ENCODE peak calls at places on chromosome 7, in four cellular contexts. Y is activated naive CD4-positive, alpha-beta T cell treated with Interleukin-2 at 50 U/mL for 16 hours; W is activated CD4-positive, alpha-beta T cell treated with anti-CD3 and anti-CD28 coated beads, Interleukin-2, amount 50 U/mL, for 48 hours; S is GM04504. I is an unnamed sample.

GRCh38 chr7:128006550-128007292 is 24.5 kb downstream of the LRRC4 start:
- DNase-seq in Y (no peak), W (no peak), S (no peak), I (no peak)

GRCh38 chr7:149872419-149873073 is 1.2 kb upstream of the ATP6V0E2 start:
- DNase-seq in Y (no peak), W (peak; percentile 63), S (peak; percentile 77), I (peak; percentile 79)

GRCh38 chr7:50321678-50322077 is 17.2 kb downstream of the IKZF1 start:
- DNase-seq in Y (peak; percentile 54), W (no peak), S (no peak), I (no peak)

GRCh38 chr7:50706469-50706937 is 76.2 kb downstream of the GRB10 start:
- DNase-seq in Y (no peak), W (no peak), S (no peak), I (no peak)

GRCh38 chr7:43593010-43593409 is 10.1 kb downstream of the STK17A start:
- DNase-seq in Y (no peak), W (no peak), S (no peak), I (no peak)

GRCh38 chr7:44398506-44398905 is 73.1 kb upstream of the CAMK2B start:
- DNase-seq in Y (no peak), W (no peak), S (no peak), I (no peak)

GRCh38 chr7:296546-296945 is 6.6 kb downstream of the FOXL3 start:
- DNase-seq in Y (no peak), W (no peak), S (no peak), I (no peak)

GRCh38 chr7:74579800-74580685 is 77.5 kb upstream of the GTF2I start:
- DNase-seq in Y (no peak), W (no peak), S (no peak), I (peak; percentile 37)

GRCh38 chr7:4713183-4713784 is 31.2 kb downstream of the FOXK1 start:
- DNase-seq in Y (no peak), W (no peak), S (peak; percentile 54), I (peak; percentile 28)

GRCh38 chr7:50369408-50370026 is 65.0 kb downstream of the IKZF1 start:
- DNase-seq in Y (no peak), W (no peak), S (no peak), I (no peak)

GRCh38 chr7:137343483-137343841 is at the start of gene PTN:
- DNase-seq in Y (no peak), W (no peak), S (peak; percentile 21), I (peak; percentile 55)

GRCh38 chr7:103813970-103814369 is 175.5 kb downstream of the RELN start:
- DNase-seq in Y (no peak), W (no peak), S (no peak), I (no peak)

GRCh38 chr7:36284470-36284869 is 105.2 kb upstream of the ANLN start:
- DNase-seq in Y (no peak), W (no peak), S (no peak), I (no peak)

GRCh38 chr7:146683439-146683838 is 566.8 kb downstream of the CNTNAP2 start:
- DNase-seq in Y (no peak), W (no peak), S (no peak), I (peak; percentile 33)

GRCh38 chr7:25615603-25616002 is 387.3 kb upstream of the NPVF start:
- DNase-seq in Y (no peak), W (no peak), S (no peak), I (no peak)

GRCh38 chr7:32218741-32219283 is 148.6 kb upstream of the PDE1C start:
- DNase-seq in Y (no peak), W (no peak), S (no peak), I (no peak)

GRCh38 chr7:92306153-92306552 is 60.4 kb downstream of the ANKIB1 start:
- DNase-seq in Y (no peak), W (no peak), S (no peak), I (no peak)

GRCh38 chr7:158044156-158044823 is 543.3 kb downstream of the PTPRN2 start:
- DNase-seq in Y (no peak), W (no peak), S (no peak), I (no peak)

GRCh38 chr7:117020605-117021002 is 67.3 kb downstream of the ST7 start:
- DNase-seq in Y (no peak), W (no peak), S (no peak), I (no peak)

GRCh38 chr7:155252958-155253501 is 44.6 kb upstream of the INSIG1 start:
- DNase-seq in Y (no peak), W (no peak), S (no peak), I (no peak)

GRCh38 chr7:47574473-47575328 is 7.2 kb downstream of the TNS3 start:
- DNase-seq in Y (no peak), W (no peak), S (no peak), I (no peak)

GRCh38 chr7:75987026-75987804 is 7.2 kb downstream of the TMEM120A start:
- DNase-seq in Y (no peak), W (no peak), S (no peak), I (no peak)

I was measured in stromal cell of bone marrow.